ENCODE peak calls at places on chromosomes 4 and X, in five cellular contexts. W, C, Z, P and T are unnamed samples.

GRCh38 chr4:128527356-128527755 is 239.7 kb upstream of the PGRMC2 start:
- DNase-seq in W (no peak), P (no peak), C (no peak), Z (no peak), T (no peak)

GRCh38 chr4:31518796-31519250 is 798.7 kb downstream of the PCDH7 start:
- DNase-seq in W (no peak), Z (no peak), C (peak; percentile 7), P (no peak), T (no peak)

GRCh38 chrX:35726176-35726575 is 72.0 kb upstream of the MAGEB16 start:
- DNase-seq in Z (no peak), W (no peak), P (no peak), C (peak; percentile 18), T (no peak)

GRCh38 chr4:169179609-169180526 is 90.9 kb downstream of the SH3RF1 start:
- DNase-seq in C (no peak), Z (no peak), W (no peak), P (no peak), T (peak; percentile 33)

GRCh38 chr4:84455697-84456096 is 43.4 kb downstream of the NKX6-1 start:
- DNase-seq in P (no peak), W (no peak), C (no peak), Z (no peak), T (no peak)

GRCh38 chr4:170940043-170940724 is 850.4 kb upstream of the AADAT start:
- DNase-seq in Z (no peak), P (no peak), C (no peak), W (no peak), T (no peak)

GRCh38 chr4:86421461-86421860 is 61.6 kb upstream of the MAPK10 start:
- DNase-seq in C (no peak), W (no peak), P (no peak), Z (no peak), T (no peak)

GRCh38 chr4:59818656-59819055 is 1381.5 kb upstream of the ADGRL3 start:
- DNase-seq in C (peak; percentile 1), P (no peak), Z (no peak), W (no peak), T (no peak)

GRCh38 chrX:149312936-149313432 is 192.1 kb downstream of the IDS start:
- DNase-seq in C (no peak), P (no peak), W (no peak), Z (no peak), T (no peak)

GRCh38 chrX:20481632-20482031 is 214.9 kb upstream of the RPS6KA3 start:
- DNase-seq in Z (no peak), P (no peak), C (no peak), W (no peak), T (no peak)

GRCh38 chr4:113695328-113696169 is 66.0 kb downstream of the CAMK2D start:
- DNase-seq in Z (no peak), W (no peak), C (no peak), P (no peak), T (no peak)

GRCh38 chrX:83819304-83819703 is 41.6 kb upstream of the CYLC1 start:
- DNase-seq in Z (no peak), P (no peak), W (no peak), C (peak; percentile 16), T (no peak)

GRCh38 chrX:46611658-46612362 is 38.2 kb downstream of the CHST7 start:
- DNase-seq in W (no peak), P (no peak), C (no peak), Z (no peak), T (no peak)
- TF ChIP-seq POLR2A in W (no peak), P (no peak), C (no peak), Z (no peak), T (no peak)

GRCh38 chrX:53049127-53049517 is 533 bp downstream of the GPR173 start:
- DNase-seq in W (peak; percentile 31), Z (no peak), P (no peak), C (no peak), T (no peak)
- H3K4me3 ChIP-seq in W (peak overlapping the region; percentile 48), Z (peak overlapping the region; percentile 43), P (peak overlapping the region; percentile 28), C (no peak overlapping the region), T (peak overlapping the region; percentile 21)

GRCh38 chr4:10094841-10095240 is 21.8 kb downstream of the WDR1 start:
- DNase-seq in Z (no peak), W (no peak), C (no peak), P (no peak), T (no peak)

GRCh38 chr4:10093273-10093621 is 23.4 kb downstream of the WDR1 start:
- DNase-seq in W (no peak), P (no peak), C (no peak), Z (no peak), T (no peak)

GRCh38 chr4:10092481-10093272 is 23.9 kb downstream of the WDR1 start:
- DNase-seq in Z (no peak), W (no peak), P (no peak), C (no peak), T (no peak)

GRCh38 chr4:10095296-10095991 is 21.2 kb downstream of the WDR1 start:
- DNase-seq in P (no peak), W (no peak), C (no peak), Z (no peak), T (no peak)

GRCh38 chr4:10093801-10094552 is 22.6 kb downstream of the WDR1 start:
- DNase-seq in P (no peak), Z (no peak), C (no peak), W (no peak), T (no peak)
- TF ChIP-seq POLR2A in P (no peak), Z (no peak), C (no peak), W (no peak), T (no peak)

DNA sequence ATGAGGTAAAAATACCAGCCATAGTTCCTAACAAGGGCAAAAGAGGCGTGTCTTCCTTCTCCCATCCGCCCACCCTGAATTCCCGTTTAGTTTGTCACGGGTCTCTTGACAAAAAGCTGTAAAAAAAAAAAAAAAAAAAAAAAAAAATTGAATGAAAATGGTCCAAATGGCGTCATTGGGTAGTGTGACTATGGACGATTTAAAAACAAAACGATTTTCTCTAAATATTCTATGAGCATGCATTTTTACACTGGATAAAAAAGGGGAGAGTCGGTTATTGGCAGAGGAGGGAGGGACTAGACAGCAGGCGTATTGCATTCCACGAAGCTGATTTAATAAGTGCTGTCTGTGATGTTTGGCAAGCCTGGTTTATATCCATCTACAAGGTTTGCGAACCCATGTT is at the start of gene FAM133A:
- DNase-seq in W (no peak), C (peak; percentile 10), Z (no peak), P (no peak), T (no peak)
- H3K4me3 ChIP-seq in W (peak within 1 kb of the TSS; percentile 58), C (peak within 1 kb of the TSS; percentile 61), Z (peak within 1 kb of the TSS; percentile 57), P (peak within 1 kb of the TSS; percentile 33), T (peak within 1 kb of the TSS; percentile 39)